ENCODE peak calls at places on chromosomes 2 and 18, in eight cellular contexts. One of them, this sample, is unnamed.

GRCh38 chr2:64947906-64948305 is 41.3 kb upstream of the SLC1A4 start:
- DNase-seq in Ammon's horn: peak
- DNase-seq in NCI-H146: no peak
- DNase-seq in fibroblast of lung: no peak
- DNase-seq in hippocampal formation: peak
- DNase-seq in stimulated activated CD4-positive, alpha-beta T cell treated with anti-CD3 and anti-CD28 coated beads, Interleukin-2, amount 100 ng/mL, for 48 hours: no peak
- DNase-seq in ELR: no peak
- DNase-seq in nephron progenitor cell: no peak
- DNase-seq in this sample: no peak

GRCh38 chr2:191617589-191617988 is 60.3 kb upstream of the NABP1 start:
- DNase-seq in Ammon's horn: no peak
- DNase-seq in NCI-H146: no peak
- DNase-seq in fibroblast of lung: no peak
- DNase-seq in hippocampal formation: no peak
- DNase-seq in stimulated activated CD4-positive, alpha-beta T cell treated with anti-CD3 and anti-CD28 coated beads, Interleukin-2, amount 100 ng/mL, for 48 hours: no peak
- DNase-seq in ELR: no peak
- DNase-seq in nephron progenitor cell: no peak
- DNase-seq in this sample: no peak

GRCh38 chr2:138676654-138677053 is 103.5 kb downstream of the NXPH2 start:
- DNase-seq in Ammon's horn: no peak
- DNase-seq in NCI-H146: no peak
- DNase-seq in fibroblast of lung: no peak
- DNase-seq in hippocampal formation: no peak
- DNase-seq in stimulated activated CD4-positive, alpha-beta T cell treated with anti-CD3 and anti-CD28 coated beads, Interleukin-2, amount 100 ng/mL, for 48 hours: no peak
- DNase-seq in ELR: no peak
- DNase-seq in nephron progenitor cell: no peak
- DNase-seq in this sample: no peak

GRCh38 chr18:48312066-48312465 is 97.1 kb downstream of the ZBTB7C start:
- DNase-seq in Ammon's horn: no peak
- DNase-seq in NCI-H146: no peak
- DNase-seq in fibroblast of lung: no peak
- DNase-seq in hippocampal formation: no peak
- DNase-seq in stimulated activated CD4-positive, alpha-beta T cell treated with anti-CD3 and anti-CD28 coated beads, Interleukin-2, amount 100 ng/mL, for 48 hours: no peak
- DNase-seq in ELR: peak
- DNase-seq in nephron progenitor cell: no peak
- DNase-seq in this sample: no peak

GRCh38 chr2:154537845-154538244 is 160.7 kb upstream of the KCNJ3 start:
- DNase-seq in Ammon's horn: no peak
- DNase-seq in NCI-H146: no peak
- DNase-seq in fibroblast of lung: no peak
- DNase-seq in hippocampal formation: no peak
- DNase-seq in stimulated activated CD4-positive, alpha-beta T cell treated with anti-CD3 and anti-CD28 coated beads, Interleukin-2, amount 100 ng/mL, for 48 hours: no peak
- DNase-seq in ELR: no peak
- DNase-seq in nephron progenitor cell: no peak
- DNase-seq in this sample: no peak

GRCh38 chr2:215607790-215608189 is 171.9 kb upstream of the FN1 start:
- DNase-seq in Ammon's horn: no peak
- DNase-seq in NCI-H146: no peak
- DNase-seq in fibroblast of lung: peak
- DNase-seq in hippocampal formation: no peak
- DNase-seq in stimulated activated CD4-positive, alpha-beta T cell treated with anti-CD3 and anti-CD28 coated beads, Interleukin-2, amount 100 ng/mL, for 48 hours: no peak
- DNase-seq in ELR: no peak
- DNase-seq in nephron progenitor cell: no peak
- DNase-seq in this sample: no peak

GRCh38 chr2:134280231-134280630 is 26.4 kb downstream of the MGAT5 start:
- DNase-seq in Ammon's horn: no peak
- DNase-seq in NCI-H146: no peak
- DNase-seq in fibroblast of lung: no peak
- DNase-seq in hippocampal formation: no peak
- DNase-seq in stimulated activated CD4-positive, alpha-beta T cell treated with anti-CD3 and anti-CD28 coated beads, Interleukin-2, amount 100 ng/mL, for 48 hours: no peak
- DNase-seq in ELR: no peak
- DNase-seq in nephron progenitor cell: no peak
- DNase-seq in this sample: no peak

GRCh38 chr2:11698009-11698922 is 28.3 kb upstream of the NTSR2 start:
- DNase-seq in Ammon's horn: peak
- DNase-seq in NCI-H146: no peak
- DNase-seq in fibroblast of lung: peak
- DNase-seq in hippocampal formation: no peak
- DNase-seq in stimulated activated CD4-positive, alpha-beta T cell treated with anti-CD3 and anti-CD28 coated beads, Interleukin-2, amount 100 ng/mL, for 48 hours: no peak
- DNase-seq in ELR: peak
- DNase-seq in nephron progenitor cell: no peak
- DNase-seq in this sample: no peak

GRCh38 chr2:239167766-239168444 is 232.9 kb downstream of the HDAC4 start:
- DNase-seq in Ammon's horn: no peak
- DNase-seq in NCI-H146: no peak
- DNase-seq in fibroblast of lung: no peak
- DNase-seq in hippocampal formation: no peak
- DNase-seq in stimulated activated CD4-positive, alpha-beta T cell treated with anti-CD3 and anti-CD28 coated beads, Interleukin-2, amount 100 ng/mL, for 48 hours: no peak
- DNase-seq in ELR: no peak
- DNase-seq in nephron progenitor cell: no peak
- DNase-seq in this sample: no peak

GRCh38 chr2:222835142-222835822 is 25.6 kb upstream of the ACSL3 start:
- DNase-seq in Ammon's horn: no peak
- DNase-seq in NCI-H146: no peak
- DNase-seq in fibroblast of lung: no peak
- DNase-seq in hippocampal formation: no peak
- DNase-seq in stimulated activated CD4-positive, alpha-beta T cell treated with anti-CD3 and anti-CD28 coated beads, Interleukin-2, amount 100 ng/mL, for 48 hours: no peak
- DNase-seq in ELR: peak
- DNase-seq in nephron progenitor cell: no peak
- DNase-seq in this sample: no peak

GRCh38 chr2:39996653-39997080 is 217.6 kb upstream of the THUMPD2 start:
- DNase-seq in Ammon's horn: no peak
- DNase-seq in NCI-H146: no peak
- DNase-seq in fibroblast of lung: peak
- DNase-seq in hippocampal formation: no peak
- DNase-seq in stimulated activated CD4-positive, alpha-beta T cell treated with anti-CD3 and anti-CD28 coated beads, Interleukin-2, amount 100 ng/mL, for 48 hours: no peak
- DNase-seq in ELR: peak
- DNase-seq in nephron progenitor cell: no peak
- DNase-seq in this sample: no peak

GRCh38 chr2:232030229-232030628 is 68.7 kb downstream of the DIS3L2 start:
- DNase-seq in Ammon's horn: no peak
- DNase-seq in NCI-H146: no peak
- DNase-seq in fibroblast of lung: no peak
- DNase-seq in hippocampal formation: no peak
- DNase-seq in stimulated activated CD4-positive, alpha-beta T cell treated with anti-CD3 and anti-CD28 coated beads, Interleukin-2, amount 100 ng/mL, for 48 hours: no peak
- DNase-seq in ELR: peak
- DNase-seq in nephron progenitor cell: no peak
- DNase-seq in this sample: no peak

GRCh38 chr2:189091253-189091652 is 88.3 kb downstream of the COL5A2 start:
- DNase-seq in Ammon's horn: no peak
- DNase-seq in NCI-H146: no peak
- DNase-seq in fibroblast of lung: no peak
- DNase-seq in hippocampal formation: no peak
- DNase-seq in stimulated activated CD4-positive, alpha-beta T cell treated with anti-CD3 and anti-CD28 coated beads, Interleukin-2, amount 100 ng/mL, for 48 hours: no peak
- DNase-seq in ELR: peak
- DNase-seq in nephron progenitor cell: no peak
- DNase-seq in this sample: no peak

GRCh38 chr2:150621800-150622199 is 134.3 kb upstream of the RND3 start:
- DNase-seq in Ammon's horn: no peak
- DNase-seq in NCI-H146: no peak
- DNase-seq in fibroblast of lung: peak
- DNase-seq in hippocampal formation: no peak
- DNase-seq in stimulated activated CD4-positive, alpha-beta T cell treated with anti-CD3 and anti-CD28 coated beads, Interleukin-2, amount 100 ng/mL, for 48 hours: no peak
- DNase-seq in ELR: peak
- DNase-seq in nephron progenitor cell: no peak
- DNase-seq in this sample: no peak

GRCh38 chr18:34224423-34225217 is at the start of gene NOL4:
- DNase-seq in Ammon's horn: peak
- DNase-seq in NCI-H146: peak
- DNase-seq in fibroblast of lung: no peak
- DNase-seq in hippocampal formation: peak
- DNase-seq in stimulated activated CD4-positive, alpha-beta T cell treated with anti-CD3 and anti-CD28 coated beads, Interleukin-2, amount 100 ng/mL, for 48 hours: no peak
- DNase-seq in ELR: no peak
- DNase-seq in nephron progenitor cell: peak
- DNase-seq in this sample: peak

GRCh38 chr2:71705171-71705960 is 252.0 kb downstream of the DYSF start:
- DNase-seq in Ammon's horn: no peak
- DNase-seq in NCI-H146: no peak
- DNase-seq in fibroblast of lung: no peak
- DNase-seq in hippocampal formation: no peak
- DNase-seq in stimulated activated CD4-positive, alpha-beta T cell treated with anti-CD3 and anti-CD28 coated beads, Interleukin-2, amount 100 ng/mL, for 48 hours: no peak
- DNase-seq in ELR: no peak
- DNase-seq in nephron progenitor cell: no peak
- DNase-seq in this sample: no peak

GRCh38 chr2:5743992-5744391 is 51.8 kb downstream of the SOX11 start:
- DNase-seq in Ammon's horn: no peak
- DNase-seq in NCI-H146: no peak
- DNase-seq in fibroblast of lung: no peak
- DNase-seq in hippocampal formation: no peak
- DNase-seq in stimulated activated CD4-positive, alpha-beta T cell treated with anti-CD3 and anti-CD28 coated beads, Interleukin-2, amount 100 ng/mL, for 48 hours: no peak
- DNase-seq in ELR: no peak
- DNase-seq in nephron progenitor cell: no peak
- DNase-seq in this sample: no peak

GRCh38 chr2:177728920-177729319 is 336.3 kb downstream of the AGPS start:
- DNase-seq in Ammon's horn: no peak
- DNase-seq in NCI-H146: peak
- DNase-seq in fibroblast of lung: no peak
- DNase-seq in hippocampal formation: no peak
- DNase-seq in stimulated activated CD4-positive, alpha-beta T cell treated with anti-CD3 and anti-CD28 coated beads, Interleukin-2, amount 100 ng/mL, for 48 hours: no peak
- DNase-seq in ELR: no peak
- DNase-seq in nephron progenitor cell: no peak
- DNase-seq in this sample: no peak

GRCh38 chr2:464562-465309 is 176.8 kb upstream of the ALKAL2 start:
- DNase-seq in Ammon's horn: no peak
- DNase-seq in NCI-H146: no peak
- DNase-seq in fibroblast of lung: no peak
- DNase-seq in hippocampal formation: no peak
- DNase-seq in stimulated activated CD4-positive, alpha-beta T cell treated with anti-CD3 and anti-CD28 coated beads, Interleukin-2, amount 100 ng/mL, for 48 hours: no peak
- DNase-seq in ELR: no peak
- DNase-seq in nephron progenitor cell: no peak
- DNase-seq in this sample: no peak

GRCh38 chr18:25345432-25345831 is 6.5 kb downstream of the ZNF521 start:
- DNase-seq in Ammon's horn: no peak
- DNase-seq in NCI-H146: no peak
- DNase-seq in fibroblast of lung: peak
- DNase-seq in hippocampal formation: no peak
- DNase-seq in stimulated activated CD4-positive, alpha-beta T cell treated with anti-CD3 and anti-CD28 coated beads, Interleukin-2, amount 100 ng/mL, for 48 hours: no peak
- DNase-seq in ELR: no peak
- DNase-seq in nephron progenitor cell: no peak
- DNase-seq in this sample: peak

GRCh38 chr18:79801217-79801616 is 3.5 kb downstream of the KCNG2 start:
- DNase-seq in Ammon's horn: no peak
- DNase-seq in NCI-H146: no peak
- DNase-seq in fibroblast of lung: no peak
- DNase-seq in hippocampal formation: no peak
- DNase-seq in stimulated activated CD4-positive, alpha-beta T cell treated with anti-CD3 and anti-CD28 coated beads, Interleukin-2, amount 100 ng/mL, for 48 hours: no peak
- DNase-seq in ELR: no peak
- DNase-seq in nephron progenitor cell: no peak
- DNase-seq in this sample: no peak

GRCh38 chr2:72887836-72888437 is 729 bp downstream of the SPR start:
- DNase-seq in Ammon's horn: peak
- DNase-seq in NCI-H146: peak
- DNase-seq in fibroblast of lung: peak
- DNase-seq in hippocampal formation: peak
- DNase-seq in stimulated activated CD4-positive, alpha-beta T cell treated with anti-CD3 and anti-CD28 coated beads, Interleukin-2, amount 100 ng/mL, for 48 hours: peak
- DNase-seq in ELR: peak
- DNase-seq in nephron progenitor cell: peak
- DNase-seq in this sample: peak

GRCh38 chr18:11004951-11005350 is 144.4 kb downstream of the PIEZO2 start:
- DNase-seq in Ammon's horn: no peak
- DNase-seq in NCI-H146: no peak
- DNase-seq in fibroblast of lung: peak
- DNase-seq in hippocampal formation: no peak
- DNase-seq in stimulated activated CD4-positive, alpha-beta T cell treated with anti-CD3 and anti-CD28 coated beads, Interleukin-2, amount 100 ng/mL, for 48 hours: no peak
- DNase-seq in ELR: no peak
- DNase-seq in nephron progenitor cell: no peak
- DNase-seq in this sample: no peak

GRCh38 chr2:158498043-158498748 is 41.4 kb downstream of the PKP4 start:
- DNase-seq in Ammon's horn: no peak
- DNase-seq in NCI-H146: no peak
- DNase-seq in fibroblast of lung: no peak
- DNase-seq in hippocampal formation: no peak
- DNase-seq in stimulated activated CD4-positive, alpha-beta T cell treated with anti-CD3 and anti-CD28 coated beads, Interleukin-2, amount 100 ng/mL, for 48 hours: no peak
- DNase-seq in ELR: no peak
- DNase-seq in nephron progenitor cell: no peak
- DNase-seq in this sample: no peak

GRCh38 chr2:65420712-65421431 is 11.5 kb downstream of the SPRED2 start:
- DNase-seq in Ammon's horn: no peak
- DNase-seq in NCI-H146: no peak
- DNase-seq in fibroblast of lung: peak
- DNase-seq in hippocampal formation: no peak
- DNase-seq in stimulated activated CD4-positive, alpha-beta T cell treated with anti-CD3 and anti-CD28 coated beads, Interleukin-2, amount 100 ng/mL, for 48 hours: no peak
- DNase-seq in ELR: peak
- DNase-seq in nephron progenitor cell: no peak
- DNase-seq in this sample: no peak

GRCh38 chr2:46847185-46847710 is 68.4 kb downstream of the MCFD2 start:
- DNase-seq in Ammon's horn: peak
- DNase-seq in NCI-H146: no peak
- DNase-seq in fibroblast of lung: peak
- DNase-seq in hippocampal formation: no peak
- DNase-seq in stimulated activated CD4-positive, alpha-beta T cell treated with anti-CD3 and anti-CD28 coated beads, Interleukin-2, amount 100 ng/mL, for 48 hours: no peak
- DNase-seq in ELR: peak
- DNase-seq in nephron progenitor cell: no peak
- DNase-seq in this sample: no peak

GRCh38 chr2:50438293-50438692 is 593.6 kb downstream of the NRXN1 start:
- DNase-seq in Ammon's horn: peak
- DNase-seq in NCI-H146: peak
- DNase-seq in fibroblast of lung: no peak
- DNase-seq in hippocampal formation: no peak
- DNase-seq in stimulated activated CD4-positive, alpha-beta T cell treated with anti-CD3 and anti-CD28 coated beads, Interleukin-2, amount 100 ng/mL, for 48 hours: no peak
- DNase-seq in ELR: no peak
- DNase-seq in nephron progenitor cell: no peak
- DNase-seq in this sample: no peak

GRCh38 chr2:39118786-39119499 is 1.9 kb downstream of the SOS1 start:
- DNase-seq in Ammon's horn: no peak
- DNase-seq in NCI-H146: no peak
- DNase-seq in fibroblast of lung: peak
- DNase-seq in hippocampal formation: no peak
- DNase-seq in stimulated activated CD4-positive, alpha-beta T cell treated with anti-CD3 and anti-CD28 coated beads, Interleukin-2, amount 100 ng/mL, for 48 hours: no peak
- DNase-seq in ELR: peak
- DNase-seq in nephron progenitor cell: no peak
- DNase-seq in this sample: no peak

GRCh38 chr2:1286929-1287328 is 126.3 kb upstream of the TPO start:
- DNase-seq in Ammon's horn: no peak
- DNase-seq in NCI-H146: no peak
- DNase-seq in fibroblast of lung: no peak
- DNase-seq in hippocampal formation: no peak
- DNase-seq in stimulated activated CD4-positive, alpha-beta T cell treated with anti-CD3 and anti-CD28 coated beads, Interleukin-2, amount 100 ng/mL, for 48 hours: no peak
- DNase-seq in ELR: peak
- DNase-seq in nephron progenitor cell: no peak
- DNase-seq in this sample: no peak

GRCh38 chr2:121128741-121129659 is 156.0 kb downstream of the TFCP2L1 start:
- DNase-seq in Ammon's horn: peak
- DNase-seq in NCI-H146: peak
- DNase-seq in fibroblast of lung: peak
- DNase-seq in hippocampal formation: no peak
- DNase-seq in stimulated activated CD4-positive, alpha-beta T cell treated with anti-CD3 and anti-CD28 coated beads, Interleukin-2, amount 100 ng/mL, for 48 hours: peak
- DNase-seq in ELR: peak
- DNase-seq in nephron progenitor cell: peak
- DNase-seq in this sample: no peak

GRCh38 chr18:27793013-27793412 is 383.9 kb downstream of the CDH2 start:
- DNase-seq in Ammon's horn: no peak
- DNase-seq in NCI-H146: peak
- DNase-seq in fibroblast of lung: no peak
- DNase-seq in hippocampal formation: no peak
- DNase-seq in stimulated activated CD4-positive, alpha-beta T cell treated with anti-CD3 and anti-CD28 coated beads, Interleukin-2, amount 100 ng/mL, for 48 hours: no peak
- DNase-seq in ELR: no peak
- DNase-seq in nephron progenitor cell: no peak
- DNase-seq in this sample: peak

GRCh38 chr2:120736955-120737801 is 1.5 kb downstream of the GLI2 start:
- DNase-seq in Ammon's horn: peak
- DNase-seq in NCI-H146: no peak
- DNase-seq in fibroblast of lung: peak
- DNase-seq in hippocampal formation: no peak
- DNase-seq in stimulated activated CD4-positive, alpha-beta T cell treated with anti-CD3 and anti-CD28 coated beads, Interleukin-2, amount 100 ng/mL, for 48 hours: no peak
- DNase-seq in ELR: peak
- DNase-seq in nephron progenitor cell: peak
- DNase-seq in this sample: no peak

GRCh38 chr18:49491857-49492693 is 5.0 kb upstream of the C18orf32 start:
- DNase-seq in Ammon's horn: peak
- DNase-seq in NCI-H146: peak
- DNase-seq in fibroblast of lung: peak
- DNase-seq in hippocampal formation: peak
- DNase-seq in stimulated activated CD4-positive, alpha-beta T cell treated with anti-CD3 and anti-CD28 coated beads, Interleukin-2, amount 100 ng/mL, for 48 hours: peak
- DNase-seq in ELR: peak
- DNase-seq in nephron progenitor cell: peak
- DNase-seq in this sample: peak

This sample was measured in NCI-H1930.